ENCODE peak calls at places on chromosomes 2 and 18, in nine cellular contexts. One of them, this sample, is unnamed.

GRCh38 chr2:44245068-44245861 is 30.0 kb upstream of the SLC3A1 start:
- DNase-seq in cardiac muscle cell: no peak
- DNase-seq in tibial artery: no peak
- DNase-seq in GM13976: no peak
- DNase-seq in coronary artery: no peak
- DNase-seq in bronchial epithelial cell: peak; percentile 29
- DNase-seq in NB4: no peak
- DNase-seq in AG04449: no peak
- DNase-seq in pancreas: no peak
- DNase-seq in this sample: no peak

GRCh38 chr2:20723543-20723942 is 56.6 kb downstream of the GDF7 start:
- DNase-seq in tibial artery: no peak
- DNase-seq in coronary artery: no peak
- DNase-seq in pancreas: no peak
- DNase-seq in AG04449: peak; percentile 61
- DNase-seq in cardiac muscle cell: no peak
- DNase-seq in GM13976: no peak
- DNase-seq in bronchial epithelial cell: no peak
- DNase-seq in NB4: no peak
- DNase-seq in this sample: no peak

GRCh38 chr2:127142663-127143630 is 36.0 kb upstream of the BIN1 start:
- DNase-seq in AG04449: no peak
- DNase-seq in GM13976: no peak
- DNase-seq in coronary artery: no peak
- DNase-seq in NB4: no peak
- DNase-seq in cardiac muscle cell: no peak
- DNase-seq in bronchial epithelial cell: no peak
- DNase-seq in pancreas: no peak
- DNase-seq in tibial artery: no peak
- DNase-seq in this sample: no peak

GRCh38 chr2:72204156-72204781 is 56.6 kb upstream of the CYP26B1 start:
- DNase-seq in AG04449: no peak
- DNase-seq in pancreas: no peak
- DNase-seq in bronchial epithelial cell: no peak
- DNase-seq in coronary artery: no peak
- DNase-seq in NB4: no peak
- DNase-seq in cardiac muscle cell: peak; percentile 37
- DNase-seq in GM13976: no peak
- DNase-seq in tibial artery: no peak
- DNase-seq in this sample: no peak

GRCh38 chr2:84888401-84889276 is 7.8 kb upstream of the TRABD2A start:
- DNase-seq in cardiac muscle cell: no peak
- DNase-seq in tibial artery: no peak
- DNase-seq in GM13976: peak; percentile 63
- DNase-seq in NB4: peak; percentile 98
- DNase-seq in coronary artery: no peak
- DNase-seq in pancreas: no peak
- DNase-seq in AG04449: no peak
- DNase-seq in bronchial epithelial cell: peak; percentile 34
- DNase-seq in this sample: no peak

GRCh38 chr2:121071058-121071504 is 213.9 kb downstream of the TFCP2L1 start:
- DNase-seq in cardiac muscle cell: peak; percentile 84
- DNase-seq in AG04449: no peak
- DNase-seq in NB4: peak; percentile 56
- DNase-seq in coronary artery: no peak
- DNase-seq in pancreas: peak; percentile 80
- DNase-seq in bronchial epithelial cell: peak; percentile 17
- DNase-seq in GM13976: peak; percentile 87
- DNase-seq in tibial artery: peak; percentile 82
- DNase-seq in this sample: peak; percentile 10

GRCh38 chr2:796151-796955 is 119.1 kb upstream of the TMEM18 start:
- DNase-seq in GM13976: no peak
- DNase-seq in bronchial epithelial cell: no peak
- DNase-seq in pancreas: no peak
- DNase-seq in coronary artery: no peak
- DNase-seq in NB4: no peak
- DNase-seq in AG04449: no peak
- DNase-seq in tibial artery: no peak
- DNase-seq in cardiac muscle cell: no peak
- DNase-seq in this sample: no peak

GRCh38 chr18:2139676-2140075 is 431.6 kb downstream of the METTL4 start:
- DNase-seq in bronchial epithelial cell: peak; percentile 92
- DNase-seq in pancreas: no peak
- DNase-seq in coronary artery: no peak
- DNase-seq in cardiac muscle cell: no peak
- DNase-seq in AG04449: no peak
- DNase-seq in GM13976: no peak
- DNase-seq in NB4: no peak
- DNase-seq in tibial artery: no peak
- DNase-seq in this sample: no peak

GRCh38 chr18:50750546-50750945 is 69.3 kb downstream of the MRO start:
- DNase-seq in cardiac muscle cell: no peak
- DNase-seq in NB4: no peak
- DNase-seq in AG04449: no peak
- DNase-seq in pancreas: no peak
- DNase-seq in coronary artery: no peak
- DNase-seq in GM13976: no peak
- DNase-seq in tibial artery: no peak
- DNase-seq in bronchial epithelial cell: no peak
- DNase-seq in this sample: no peak

GRCh38 chr2:104420420-104420819 is 433.5 kb upstream of the POU3F3 start:
- DNase-seq in AG04449: no peak
- DNase-seq in tibial artery: no peak
- DNase-seq in coronary artery: no peak
- DNase-seq in bronchial epithelial cell: no peak
- DNase-seq in pancreas: no peak
- DNase-seq in GM13976: no peak
- DNase-seq in cardiac muscle cell: no peak
- DNase-seq in NB4: no peak
- DNase-seq in this sample: no peak

GRCh38 chr2:193496786-193497185 is 1302.1 kb upstream of the TMEFF2 start:
- DNase-seq in NB4: no peak
- DNase-seq in cardiac muscle cell: no peak
- DNase-seq in coronary artery: no peak
- DNase-seq in tibial artery: no peak
- DNase-seq in AG04449: no peak
- DNase-seq in bronchial epithelial cell: no peak
- DNase-seq in GM13976: no peak
- DNase-seq in pancreas: no peak
- DNase-seq in this sample: no peak

GRCh38 chr2:45578056-45578843 is 32.8 kb downstream of the SRBD1 start:
- DNase-seq in AG04449: no peak
- DNase-seq in coronary artery: no peak
- DNase-seq in NB4: peak; percentile 68
- DNase-seq in GM13976: no peak
- DNase-seq in bronchial epithelial cell: peak; percentile 42
- DNase-seq in pancreas: no peak
- DNase-seq in cardiac muscle cell: peak; percentile 21
- DNase-seq in tibial artery: no peak
- DNase-seq in this sample: no peak

GRCh38 chr18:12253027-12253426 is 1.1 kb upstream of the CIDEA start:
- DNase-seq in pancreas: no peak
- DNase-seq in tibial artery: no peak
- DNase-seq in coronary artery: no peak
- DNase-seq in bronchial epithelial cell: no peak
- DNase-seq in AG04449: no peak
- DNase-seq in NB4: no peak
- DNase-seq in GM13976: no peak
- DNase-seq in cardiac muscle cell: no peak
- DNase-seq in this sample: no peak

GRCh38 chr18:79975985-79976680 is 11.7 kb downstream of the HSBP1L1 start:
- DNase-seq in coronary artery: no peak
- DNase-seq in bronchial epithelial cell: no peak
- DNase-seq in AG04449: no peak
- DNase-seq in pancreas: peak; percentile 57
- DNase-seq in tibial artery: no peak
- DNase-seq in cardiac muscle cell: no peak
- DNase-seq in NB4: no peak
- DNase-seq in GM13976: no peak
- DNase-seq in this sample: no peak

GRCh38 chr2:47964722-47965434 is 58.6 kb upstream of the FBXO11 start:
- DNase-seq in AG04449: no peak
- DNase-seq in pancreas: no peak
- DNase-seq in GM13976: no peak
- DNase-seq in tibial artery: no peak
- DNase-seq in NB4: peak; percentile 10
- DNase-seq in coronary artery: no peak
- DNase-seq in cardiac muscle cell: no peak
- DNase-seq in bronchial epithelial cell: peak; percentile 26
- DNase-seq in this sample: no peak

GRCh38 chr18:13381907-13382682 is 163.5 kb downstream of the LDLRAD4 start:
- DNase-seq in coronary artery: peak; percentile 88
- DNase-seq in NB4: no peak
- DNase-seq in bronchial epithelial cell: peak; percentile 12
- DNase-seq in tibial artery: peak; percentile 86
- DNase-seq in cardiac muscle cell: peak; percentile 18
- DNase-seq in AG04449: no peak
- DNase-seq in pancreas: peak; percentile 58
- DNase-seq in GM13976: peak; percentile 70
- DNase-seq in this sample: peak; percentile 52

DNA sequence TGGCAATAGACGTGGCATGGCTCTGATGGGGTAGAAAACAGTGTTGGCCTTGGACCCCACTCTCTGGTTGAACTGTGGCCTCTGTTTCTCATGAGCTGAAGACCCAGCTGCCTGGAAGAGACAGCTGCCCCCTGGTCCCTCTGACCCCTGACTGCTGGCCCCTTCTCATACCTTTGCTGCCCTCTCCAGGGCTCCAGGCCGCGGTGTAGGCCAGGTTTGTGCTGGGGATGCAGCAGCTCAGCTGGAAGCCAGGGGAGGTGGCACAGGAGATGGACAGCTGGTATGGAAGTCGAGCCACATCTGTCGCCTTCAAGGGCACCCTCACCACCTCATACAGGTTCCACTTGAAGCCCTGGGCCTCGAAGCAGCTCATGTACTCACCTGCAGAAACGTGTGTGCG is 31.7 kb upstream of the SELENOI start:
- DNase-seq in tibial artery: no peak
- DNase-seq in bronchial epithelial cell: no peak
- DNase-seq in NB4: no peak
- DNase-seq in cardiac muscle cell: no peak
- DNase-seq in GM13976: no peak
- DNase-seq in AG04449: no peak
- DNase-seq in coronary artery: no peak
- DNase-seq in pancreas: no peak
- DNase-seq in this sample: no peak
- TF ChIP-seq CTCF in tibial artery: no peak
- TF ChIP-seq CTCF in bronchial epithelial cell: peak; percentile 27
- TF ChIP-seq CTCF in NB4: no peak
- TF ChIP-seq CTCF in cardiac muscle cell: no peak
- TF ChIP-seq CTCF in GM13976: no peak
- TF ChIP-seq CTCF in AG04449: no peak
- TF ChIP-seq CTCF in coronary artery: no peak
- TF ChIP-seq CTCF in pancreas: no peak
- TF ChIP-seq CTCF in this sample: no peak

GRCh38 chr2:69975853-69976462 is 14.5 kb upstream of the ASPRV1 start:
- DNase-seq in bronchial epithelial cell: no peak
- DNase-seq in coronary artery: no peak
- DNase-seq in pancreas: no peak
- DNase-seq in GM13976: no peak
- DNase-seq in NB4: peak; percentile 63
- DNase-seq in tibial artery: peak; percentile 43
- DNase-seq in AG04449: no peak
- DNase-seq in cardiac muscle cell: no peak
- DNase-seq in this sample: no peak
- TF ChIP-seq CTCF in bronchial epithelial cell: no peak
- TF ChIP-seq CTCF in coronary artery: no peak
- TF ChIP-seq CTCF in pancreas: no peak
- TF ChIP-seq CTCF in GM13976: no peak
- TF ChIP-seq CTCF in NB4: no peak
- TF ChIP-seq CTCF in tibial artery: no peak
- TF ChIP-seq CTCF in AG04449: no peak
- TF ChIP-seq CTCF in cardiac muscle cell: no peak
- TF ChIP-seq CTCF in this sample: no peak

DNA sequence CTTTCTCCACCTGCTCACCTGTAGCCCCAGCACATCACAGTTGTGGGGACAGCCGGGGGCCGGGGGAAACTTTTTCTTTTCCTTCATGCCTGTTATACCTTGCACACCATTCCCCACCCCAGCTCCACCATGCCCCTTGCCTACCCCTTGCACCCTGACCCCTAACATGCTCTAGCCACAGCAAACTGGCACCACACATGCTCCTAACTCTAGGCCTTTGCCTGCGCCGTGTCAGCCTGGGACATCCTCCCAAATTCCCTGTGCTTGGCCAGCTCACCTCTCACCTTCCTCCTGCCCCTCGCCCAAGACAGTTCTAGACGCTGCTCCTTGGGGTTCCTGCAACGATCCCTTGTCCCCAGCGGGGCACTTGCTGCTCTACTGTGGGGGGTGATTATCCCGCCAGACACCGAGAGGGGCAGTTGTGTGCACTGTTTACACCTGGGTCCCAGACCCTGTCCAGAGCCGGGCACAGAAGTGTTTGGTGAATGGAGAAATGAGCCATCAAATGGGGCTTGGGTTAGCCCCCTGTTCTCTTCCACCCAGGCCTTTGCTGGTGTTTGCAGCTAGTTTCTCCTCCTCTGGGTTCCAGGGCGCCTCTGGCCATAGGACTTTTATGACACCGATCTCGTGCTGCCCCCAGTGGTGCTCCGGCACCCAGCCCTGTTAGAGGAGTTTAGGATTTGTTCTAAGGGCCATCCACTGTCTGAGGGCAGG is 129.8 kb downstream of the CTIF start:
- DNase-seq in tibial artery: peak; percentile 51
- DNase-seq in coronary artery: no peak
- DNase-seq in NB4: no peak
- DNase-seq in pancreas: no peak
- DNase-seq in bronchial epithelial cell: no peak
- DNase-seq in GM13976: no peak
- DNase-seq in cardiac muscle cell: no peak
- DNase-seq in AG04449: no peak
- DNase-seq in this sample: no peak
- TF ChIP-seq CTCF in tibial artery: no peak
- TF ChIP-seq CTCF in coronary artery: no peak
- TF ChIP-seq CTCF in NB4: no peak
- TF ChIP-seq CTCF in pancreas: no peak
- TF ChIP-seq CTCF in bronchial epithelial cell: no peak
- TF ChIP-seq CTCF in GM13976: no peak
- TF ChIP-seq CTCF in cardiac muscle cell: no peak
- TF ChIP-seq CTCF in AG04449: no peak
- TF ChIP-seq CTCF in this sample: no peak

DNA sequence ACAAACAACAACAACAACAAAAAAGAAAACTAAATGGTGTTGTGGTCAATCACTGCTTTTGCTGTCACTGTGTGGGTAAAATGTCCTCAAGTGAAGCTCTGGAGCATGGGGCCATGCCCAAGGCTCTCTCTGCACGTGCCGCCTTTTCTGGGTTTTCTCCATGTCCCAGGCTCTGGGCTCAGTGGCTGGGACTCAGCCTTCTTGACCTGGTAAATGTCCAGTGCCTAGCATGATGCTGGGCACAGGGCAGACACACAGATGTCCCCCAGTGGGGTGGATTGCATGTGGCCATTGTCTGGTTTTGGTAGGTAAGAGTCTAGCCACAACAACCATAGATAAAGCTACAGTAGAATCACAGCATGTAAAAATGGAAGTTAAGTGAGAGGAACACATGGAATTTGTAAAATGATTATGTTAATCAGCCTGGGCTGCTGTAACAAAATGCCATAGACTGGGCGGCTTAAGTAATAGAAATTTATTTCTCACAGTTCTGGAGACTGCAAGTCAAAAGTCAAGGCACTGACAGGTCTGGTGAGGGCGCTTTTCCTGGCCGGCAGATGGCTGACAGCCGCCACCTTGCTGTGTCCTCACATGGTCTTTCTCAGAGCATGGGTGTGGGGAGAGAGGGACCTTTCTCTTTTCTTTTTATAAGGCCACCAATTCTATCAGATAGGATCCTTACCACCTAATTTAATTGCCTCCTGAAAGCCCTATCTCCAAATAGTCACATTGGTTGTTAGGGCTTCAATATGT is 174.4 kb downstream of the ACOXL start:
- DNase-seq in bronchial epithelial cell: no peak
- DNase-seq in tibial artery: no peak
- DNase-seq in NB4: no peak
- DNase-seq in cardiac muscle cell: no peak
- DNase-seq in AG04449: no peak
- DNase-seq in coronary artery: no peak
- DNase-seq in GM13976: no peak
- DNase-seq in pancreas: no peak
- DNase-seq in this sample: no peak
- TF ChIP-seq CTCF in bronchial epithelial cell: no peak
- TF ChIP-seq CTCF in tibial artery: no peak
- TF ChIP-seq CTCF in NB4: no peak
- TF ChIP-seq CTCF in cardiac muscle cell: no peak
- TF ChIP-seq CTCF in AG04449: no peak
- TF ChIP-seq CTCF in coronary artery: no peak
- TF ChIP-seq CTCF in GM13976: no peak
- TF ChIP-seq CTCF in pancreas: no peak
- TF ChIP-seq CTCF in this sample: no peak

This sample was measured in AG09319.